ENCODE peak calls at places on chromosomes 4 and X, in ten cellular contexts. M, X, U, A, I, F, O, Q, C and E are unnamed samples.

GRCh38 chrX:153511784-153512500 is 5.5 kb upstream of the ATP2B3 start:
- DNase-seq in A (no peak), C (no peak), Q (no peak), O (no peak), F (no peak), X (no peak), I (no peak), M (no peak), U (no peak), E (no peak)

GRCh38 chrX:56728752-56729151 is 291 bp upstream of the NBDY start:
- DNase-seq in I (peak), Q (no peak), A (peak), U (no peak), C (no peak), X (no peak), M (no peak), O (no peak), F (no peak), E (peak)

GRCh38 chrX:108735680-108736508 is 469 bp downstream of the IRS4 start:
- DNase-seq in U (peak), I (peak), M (no peak), A (no peak), F (no peak), X (no peak), C (peak), Q (no peak), O (no peak), E (no peak)

GRCh38 chr4:111154924-111155323 is 532.0 kb upstream of the PITX2 start:
- DNase-seq in M (no peak), Q (no peak), F (no peak), C (no peak), A (no peak), O (no peak), U (no peak), I (no peak), X (no peak), E (no peak)

GRCh38 chrX:123909498-123909897 is 49.6 kb downstream of the XIAP start:
- DNase-seq in C (no peak), O (no peak), Q (no peak), X (no peak), F (no peak), U (no peak), M (no peak), A (no peak), I (no peak), E (no peak)

GRCh38 chr4:18039113-18039512 is 17.6 kb upstream of the LCORL start:
- DNase-seq in U (no peak), I (no peak), Q (no peak), X (no peak), A (no peak), C (no peak), O (no peak), M (no peak), F (no peak), E (no peak)

GRCh38 chr4:167041524-167041923 is 192.8 kb downstream of the SPOCK3 start:
- DNase-seq in Q (no peak), A (no peak), F (no peak), I (no peak), O (no peak), U (no peak), M (no peak), X (no peak), C (no peak), E (no peak)

GRCh38 chr4:72326692-72327632 is 242.1 kb downstream of the ADAMTS3 start:
- DNase-seq in M (no peak), I (peak), O (no peak), X (peak), A (peak), F (no peak), C (peak), Q (no peak), U (peak), E (no peak)

GRCh38 chr4:22672519-22672918 is 20.2 kb upstream of the GBA3 start:
- DNase-seq in F (no peak), M (no peak), Q (no peak), U (no peak), A (no peak), O (no peak), C (no peak), X (no peak), I (no peak), E (no peak)

GRCh38 chr4:170124391-170124790 is 34.6 kb upstream of the AADAT start:
- DNase-seq in M (no peak), U (no peak), A (no peak), C (no peak), F (no peak), O (no peak), I (no peak), Q (no peak), X (no peak), E (no peak)

GRCh38 chrX:143472334-143472938 is 44.8 kb downstream of the SPANXN3 start:
- DNase-seq in U (no peak), C (no peak), O (no peak), I (no peak), M (no peak), Q (no peak), A (peak), X (no peak), F (no peak), E (no peak)

GRCh38 chr4:61520688-61521160 is 320.6 kb downstream of the ADGRL3 start:
- DNase-seq in M (no peak), F (no peak), Q (no peak), C (no peak), O (no peak), U (no peak), A (no peak), X (peak), I (peak), E (no peak)

GRCh38 chr4:166941629-166942028 is 292.7 kb downstream of the SPOCK3 start:
- DNase-seq in O (no peak), I (no peak), M (no peak), U (no peak), X (no peak), Q (no peak), C (no peak), A (no peak), F (no peak), E (no peak)

GRCh38 chr4:72558655-72559054 is 10.4 kb downstream of the ADAMTS3 start:
- DNase-seq in Q (no peak), I (no peak), O (no peak), M (no peak), C (no peak), X (no peak), U (no peak), F (no peak), A (no peak), E (no peak)

GRCh38 chrX:107355533-107355932 is 93.9 kb upstream of the FRMPD3 start:
- DNase-seq in C (no peak), F (no peak), I (no peak), M (no peak), O (no peak), U (no peak), Q (no peak), A (no peak), X (no peak), E (no peak)

GRCh38 chr4:143185253-143186107 is 763 bp downstream of the USP38 start:
- DNase-seq in F (peak), Q (no peak), C (no peak), I (no peak), O (no peak), M (no peak), A (no peak), U (no peak), X (no peak), E (peak)

GRCh38 chr4:133594246-133595207 is 445.4 kb downstream of the PCDH10 start:
- DNase-seq in U (no peak), O (peak), A (no peak), C (no peak), F (no peak), X (no peak), M (no peak), Q (no peak), I (no peak), E (no peak)

GRCh38 chr4:94574616-94575015 is 122.9 kb downstream of the PDLIM5 start:
- DNase-seq in O (no peak), M (no peak), F (no peak), X (no peak), C (no peak), A (no peak), U (no peak), Q (no peak), I (no peak), E (no peak)

GRCh38 chr4:102497986-102498385 is 3.2 kb upstream of the NFKB1 start:
- DNase-seq in X (no peak), Q (no peak), I (no peak), A (no peak), C (no peak), M (no peak), F (no peak), U (no peak), O (no peak), E (no peak)

GRCh38 chr4:170476351-170476750 is 386.6 kb upstream of the AADAT start:
- DNase-seq in C (no peak), U (no peak), M (no peak), X (no peak), O (peak), I (no peak), Q (no peak), F (no peak), A (no peak), E (no peak)

GRCh38 chrX:2701600-2701999 is 10.5 kb downstream of the CD99 start:
- DNase-seq in M (no peak), O (no peak), X (no peak), A (no peak), U (no peak), Q (peak), C (no peak), F (no peak), I (peak), E (no peak)

GRCh38 chr4:14667624-14668295 is 334.5 kb upstream of the CPEB2 start:
- DNase-seq in U (no peak), A (peak), F (no peak), C (no peak), I (no peak), O (no peak), X (peak), M (no peak), Q (no peak), E (no peak)

GRCh38 chrX:19772759-19773623 is 114.4 kb downstream of the SH3KBP1 start:
- DNase-seq in Q (no peak), M (no peak), A (peak), C (no peak), F (no peak), O (no peak), X (no peak), I (no peak), U (no peak), E (no peak)

GRCh38 chr4:169993531-169993930 is 32.7 kb downstream of the MFAP3L start:
- DNase-seq in F (no peak), O (no peak), Q (no peak), U (no peak), X (no peak), C (no peak), I (no peak), A (no peak), M (peak), E (no peak)

GRCh38 chr4:165308174-165308573 is 19.3 kb upstream of the MSMO1 start:
- DNase-seq in X (no peak), M (no peak), A (no peak), F (no peak), I (no peak), U (no peak), O (no peak), C (no peak), Q (no peak), E (no peak)

GRCh38 chrX:11787564-11787963 is 29.5 kb downstream of the MSL3 start:
- DNase-seq in I (peak), O (peak), U (peak), C (no peak), F (peak), M (peak), A (no peak), Q (peak), X (no peak), E (peak)

GRCh38 chr4:10099521-10100325 is 16.9 kb downstream of the WDR1 start:
- DNase-seq in F (no peak), X (no peak), M (no peak), I (no peak), A (no peak), Q (no peak), C (no peak), U (no peak), O (no peak), E (no peak)

GRCh38 chr4:14726441-14727405 is 275.6 kb upstream of the CPEB2 start:
- DNase-seq in A (peak), Q (no peak), O (no peak), F (no peak), U (peak), M (no peak), I (no peak), X (peak), C (no peak), E (no peak)

GRCh38 chr4:169147217-169147616 is 123.5 kb downstream of the SH3RF1 start:
- DNase-seq in M (no peak), Q (no peak), O (no peak), C (no peak), F (no peak), U (no peak), I (no peak), A (peak), X (no peak), E (no peak)